ENCODE peak calls at places on chromosomes 3 and 15, in ten cellular contexts. N is activated CD8-positive, alpha-beta memory T cell treated with anti-CD3 and anti-CD28 coated beads for 48 hours; B is cardiac fibroblast; J is glutamatergic neuron; W is stimulated activated naive CD8-positive, alpha-beta T cell treated with anti-CD3 and anti-CD28 coated beads, Interleukin-15, Interleukin-2, amounts not matched to agents 100 U/mL and 50 U/mL, for 24 hours; G is HT-29; P is NCI-H2029; Z is body of pancreas; C is NCI-H1105 treated with DMSO at 0.1 percent for 48 hours; A is HFF-Myc. O is an unnamed sample.

GRCh38 chr3:84567796-84568195 is 391.0 kb upstream of the CADM2 start:
- DNase-seq in N (no peak), B (no peak), J (no peak), W (no peak), G (no peak), P (no peak), Z (no peak), C (no peak), A (no peak), O (no peak)

GRCh38 chr3:196518999-196519737 is 4.0 kb upstream of the SMCO1 start:
- DNase-seq in N (no peak), B (peak; percentile 93), J (peak; percentile 30), W (peak; percentile 71), G (peak; percentile 94), P (peak; percentile 59), Z (peak; percentile 48), C (peak; percentile 72), A (no peak), O (peak; percentile 67)

GRCh38 chr15:76286231-76286879 is 24.9 kb downstream of the ETFA start:
- DNase-seq in N (no peak), B (no peak), J (no peak), W (peak; percentile 8), G (no peak), P (no peak), Z (no peak), C (no peak), A (no peak), O (no peak)

GRCh38 chr15:72751751-72752455 is 31.7 kb downstream of the ADPGK start:
- DNase-seq in N (no peak), B (peak; percentile 17), J (no peak), W (no peak), G (no peak), P (no peak), Z (no peak), C (no peak), A (no peak), O (no peak)

GRCh38 chr3:151879684-151880282 is 6.3 kb downstream of the SUCNR1 start:
- DNase-seq in N (no peak), B (no peak), J (no peak), W (no peak), G (no peak), P (no peak), Z (no peak), C (no peak), A (no peak), O (no peak)

GRCh38 chr15:80875568-80875967 is 96.4 kb downstream of the CEMIP start:
- DNase-seq in N (no peak), B (peak; percentile 12), J (no peak), W (no peak), G (no peak), P (no peak), Z (no peak), C (no peak), A (no peak), O (no peak)

GRCh38 chr3:62605413-62606068 is 232.2 kb upstream of the FEZF2 start:
- DNase-seq in N (no peak), B (no peak), J (no peak), W (no peak), G (no peak), P (no peak), Z (no peak), C (no peak), A (no peak), O (no peak)

GRCh38 chr15:63364293-63365003 is 17.2 kb downstream of the CA12 start:
- DNase-seq in N (no peak), B (peak; percentile 25), J (no peak), W (no peak), G (no peak), P (no peak), Z (no peak), C (no peak), A (no peak), O (no peak)

GRCh38 chr3:94146455-94146854 is 83.6 kb downstream of the NSUN3 start:
- DNase-seq in N (no peak), B (peak; percentile 5), J (no peak), W (no peak), G (no peak), P (no peak), Z (peak; percentile 49), C (no peak), A (no peak), O (no peak)

GRCh38 chr3:73552700-73553099 is 72.0 kb downstream of the PDZRN3 start:
- DNase-seq in N (no peak), B (peak; percentile 38), J (no peak), W (no peak), G (no peak), P (peak; percentile 31), Z (no peak), C (no peak), A (no peak), O (no peak)

GRCh38 chr3:141227752-141228151 is 3.9 kb upstream of the PXYLP1 start:
- DNase-seq in N (no peak), B (peak; percentile 50), J (no peak), W (no peak), G (no peak), P (no peak), Z (no peak), C (no peak), A (no peak), O (no peak)

GRCh38 chr15:29864501-29864900 is 42.2 kb upstream of the TJP1 start:
- DNase-seq in N (no peak), B (no peak), J (no peak), W (no peak), G (no peak), P (no peak), Z (no peak), C (no peak), A (no peak), O (no peak)

GRCh38 chr3:184347321-184348056 is 10.1 kb downstream of the FAM131A start:
- DNase-seq in N (no peak), B (no peak), J (no peak), W (no peak), G (no peak), P (no peak), Z (no peak), C (no peak), A (no peak), O (no peak)

GRCh38 chr15:29183071-29183831 is 86.4 kb downstream of the NSMCE3 start:
- DNase-seq in N (no peak), B (peak; percentile 2), J (no peak), W (no peak), G (no peak), P (no peak), Z (no peak), C (no peak), A (no peak), O (no peak)

GRCh38 chr3:30553641-30554316 is 52.6 kb upstream of the TGFBR2 start:
- DNase-seq in N (no peak), B (peak; percentile 52), J (no peak), W (no peak), G (no peak), P (no peak), Z (no peak), C (no peak), A (no peak), O (no peak)

GRCh38 chr15:37751401-37751800 is 183.0 kb upstream of the TMCO5A start:
- DNase-seq in N (no peak), B (no peak), J (no peak), W (no peak), G (no peak), P (no peak), Z (no peak), C (no peak), A (no peak), O (no peak)

GRCh38 chr3:89059201-89059600 is 48.2 kb upstream of the EPHA3 start:
- DNase-seq in N (no peak), B (peak; percentile 57), J (no peak), W (no peak), G (no peak), P (no peak), Z (no peak), C (no peak), A (no peak), O (no peak)

GRCh38 chr3:58581328-58582091 is 4.3 kb upstream of the FAM107A start:
- DNase-seq in N (no peak), B (no peak), J (no peak), W (no peak), G (no peak), P (no peak), Z (no peak), C (no peak), A (no peak), O (no peak)

GRCh38 chr3:69724722-69725435 is 14.4 kb upstream of the MITF start:
- DNase-seq in N (no peak), B (no peak), J (no peak), W (no peak), G (no peak), P (no peak), Z (no peak), C (no peak), A (no peak), O (no peak)